ENCODE peak calls at places on chromosomes 7 and 10, in ten cellular contexts. B, Z, S, K, J, G, V, T, O and N are unnamed samples. For H3K4me1, the result is how much of the 10 kb centered on the place peaks cover.

GRCh38 chr7:45129906-45130305 is 18.4 kb upstream of the TBRG4 start:
- DNase-seq in B (no peak), Z (no peak), S (no peak), K (no peak), J (no peak), G (no peak), V (no peak), T (no peak), O (no peak), N (no peak)

GRCh38 chr7:118590107-118590506 is 365.6 kb downstream of the ANKRD7 start:
- DNase-seq in B (no peak), Z (no peak), S (no peak), K (no peak), J (no peak), G (no peak), V (no peak), T (no peak), O (no peak), N (no peak)

GRCh38 chr10:16952610-16953009 is 135.4 kb upstream of the RSU1 start:
- DNase-seq in B (no peak), Z (no peak), S (no peak), K (no peak), J (no peak), G (no peak), V (no peak), T (no peak), O (no peak), N (no peak)

GRCh38 chr10:6148251-6148691 is 54.5 kb upstream of the PFKFB3 start:
- DNase-seq in B (no peak), Z (no peak), S (no peak), K (peak), J (no peak), G (no peak), V (no peak), T (no peak), O (no peak), N (no peak)

GRCh38 chr10:12194752-12195271 is 879 bp downstream of the NUDT5 start:
- DNase-seq in B (peak), Z (peak), S (peak), K (peak), J (no peak), G (peak), V (peak), T (peak), O (peak), N (no peak)

GRCh38 chr10:129775681-129776080 is 188.4 kb downstream of the EBF3 start:
- DNase-seq in B (peak), Z (no peak), S (no peak), K (no peak), J (no peak), G (no peak), V (peak), T (no peak), O (no peak), N (no peak)

GRCh38 chr7:105853931-105854419 is 22.4 kb downstream of the ATXN7L1 start:
- DNase-seq in B (no peak), Z (no peak), S (no peak), K (no peak), J (no peak), G (no peak), V (peak), T (no peak), O (peak), N (no peak)

GRCh38 chr10:29618341-29619171 is 16.2 kb downstream of the SVIL start:
- DNase-seq in B (no peak), Z (peak), S (peak), K (peak), J (no peak), G (peak), V (peak), T (peak), O (no peak), N (no peak)

GRCh38 chr7:105024734-105025133 is 10.7 kb downstream of the KMT2E start:
- DNase-seq in B (no peak), Z (no peak), S (no peak), K (no peak), J (no peak), G (no peak), V (no peak), T (no peak), O (no peak), N (no peak)

GRCh38 chr10:31745612-31746376 is 182.8 kb downstream of the ARHGAP12 start:
- DNase-seq in B (no peak), Z (no peak), S (peak), K (no peak), J (no peak), G (no peak), V (no peak), T (no peak), O (peak), N (no peak)

GRCh38 chr7:93147358-93147757 is 827 bp downstream of the SAMD9L start:
- DNase-seq in B (peak), Z (peak), S (peak), K (peak), J (no peak), G (peak), V (peak), T (peak), O (peak), N (no peak)

GRCh38 chr7:13988011-13988410 is 1.5 kb downstream of the ETV1 start:
- DNase-seq in B (no peak), Z (no peak), S (no peak), K (no peak), J (no peak), G (no peak), V (no peak), T (no peak), O (peak), N (no peak)

GRCh38 chr10:63543576-63543962 is 22.4 kb downstream of the REEP3 start:
- DNase-seq in B (no peak), Z (no peak), S (no peak), K (no peak), J (no peak), G (no peak), V (no peak), T (no peak), O (no peak), N (no peak)

GRCh38 chr10:96831867-96832720 is at the start of gene LCOR:
- DNase-seq in B (peak), Z (peak), S (peak), K (peak), J (peak), G (peak), V (peak), T (peak), O (peak), N (peak)

GRCh38 chr10:60517805-60518204 is 128.1 kb upstream of the ANK3 start:
- DNase-seq in B (no peak), Z (no peak), S (no peak), K (no peak), J (no peak), G (no peak), V (no peak), T (no peak), O (no peak), N (no peak)

GRCh38 chr7:88318196-88318595 is 11.5 kb upstream of the STEAP4 start:
- DNase-seq in B (no peak), Z (no peak), S (no peak), K (no peak), J (no peak), G (no peak), V (no peak), T (no peak), O (no peak), N (no peak)

GRCh38 chr10:48465860-48466521 is 138.9 kb downstream of the ARHGAP22 start:
- DNase-seq in B (peak), Z (peak), S (no peak), K (no peak), J (peak), G (no peak), V (no peak), T (no peak), O (no peak), N (no peak)

GRCh38 chr7:140983802-140984201 is 30.9 kb downstream of the MRPS33 start:
- DNase-seq in B (no peak), Z (no peak), S (peak), K (no peak), J (no peak), G (no peak), V (no peak), T (no peak), O (no peak), N (no peak)

GRCh38 chr10:33136271-33136670 is 178.2 kb upstream of the ITGB1 start:
- DNase-seq in B (no peak), Z (no peak), S (no peak), K (no peak), J (no peak), G (no peak), V (no peak), T (no peak), O (no peak), N (no peak)

GRCh38 chr10:8130973-8131911 is 76.8 kb downstream of the GATA3 start:
- DNase-seq in B (no peak), Z (no peak), S (peak), K (no peak), J (no peak), G (no peak), V (no peak), T (no peak), O (peak), N (no peak)

GRCh38 chr7:55545496-55545895 is 26.8 kb downstream of the VOPP1 start:
- DNase-seq in B (no peak), Z (no peak), S (peak), K (no peak), J (no peak), G (no peak), V (no peak), T (peak), O (no peak), N (no peak)

GRCh38 chr10:131980321-131980720 is 1.4 kb downstream of the BNIP3 start:
- DNase-seq in B (no peak), Z (no peak), S (no peak), K (no peak), J (peak), G (no peak), V (no peak), T (no peak), O (no peak), N (no peak)

GRCh38 chr10:131980757-131981428 is 830 bp downstream of the BNIP3 start:
- DNase-seq in B (no peak), Z (peak), S (no peak), K (no peak), J (peak), G (no peak), V (no peak), T (no peak), O (peak), N (no peak)

GRCh38 chr10:131979336-131979735 is 2.4 kb downstream of the BNIP3 start:
- DNase-seq in B (no peak), Z (no peak), S (no peak), K (no peak), J (peak), G (no peak), V (no peak), T (no peak), O (no peak), N (no peak)

GRCh38 chr10:131978851-131979250 is 2.9 kb downstream of the BNIP3 start:
- DNase-seq in B (no peak), Z (no peak), S (no peak), K (no peak), J (peak), G (no peak), V (no peak), T (no peak), O (no peak), N (no peak)

GRCh38 chr10:131979821-131980270 is 1.9 kb downstream of the BNIP3 start:
- DNase-seq in B (peak), Z (peak), S (no peak), K (no peak), J (peak), G (peak), V (peak), T (peak), O (peak), N (no peak)
- H3K27ac ChIP-seq in B (no peak), Z (peak), S (peak), K (no peak), J (peak), G (peak), V (no peak), T (no peak), O (peak), N (peak)

GRCh38 chr10:121079226-121079625 is 228.1 kb downstream of the WDR11 start:
- DNase-seq in B (no peak), Z (no peak), S (no peak), K (peak), J (no peak), G (no peak), V (no peak), T (no peak), O (no peak), N (no peak)
- H3K4me1 ChIP-seq in B (under half), Z (under half), S (under half), K (under half), J (under half), G (under half), V (under half), T (under half), O (under half), N (under half)

GRCh38 chr10:100360234-100360633 is 13.2 kb downstream of the SCD start:
- DNase-seq in B (no peak), Z (no peak), S (no peak), K (no peak), J (no peak), G (no peak), V (no peak), T (no peak), O (no peak), N (no peak)

GRCh38 chr10:100357073-100357858 is 10.2 kb downstream of the SCD start:
- DNase-seq in B (no peak), Z (no peak), S (no peak), K (no peak), J (no peak), G (no peak), V (no peak), T (no peak), O (no peak), N (no peak)

GRCh38 chr10:100362570-100363496 is 15.8 kb downstream of the SCD start:
- DNase-seq in B (no peak), Z (no peak), S (no peak), K (no peak), J (no peak), G (no peak), V (no peak), T (peak), O (no peak), N (no peak)

GRCh38 chr10:100359030-100359432 is 12.0 kb downstream of the SCD start:
- DNase-seq in B (no peak), Z (no peak), S (no peak), K (no peak), J (no peak), G (no peak), V (no peak), T (no peak), O (peak), N (no peak)

DNA sequence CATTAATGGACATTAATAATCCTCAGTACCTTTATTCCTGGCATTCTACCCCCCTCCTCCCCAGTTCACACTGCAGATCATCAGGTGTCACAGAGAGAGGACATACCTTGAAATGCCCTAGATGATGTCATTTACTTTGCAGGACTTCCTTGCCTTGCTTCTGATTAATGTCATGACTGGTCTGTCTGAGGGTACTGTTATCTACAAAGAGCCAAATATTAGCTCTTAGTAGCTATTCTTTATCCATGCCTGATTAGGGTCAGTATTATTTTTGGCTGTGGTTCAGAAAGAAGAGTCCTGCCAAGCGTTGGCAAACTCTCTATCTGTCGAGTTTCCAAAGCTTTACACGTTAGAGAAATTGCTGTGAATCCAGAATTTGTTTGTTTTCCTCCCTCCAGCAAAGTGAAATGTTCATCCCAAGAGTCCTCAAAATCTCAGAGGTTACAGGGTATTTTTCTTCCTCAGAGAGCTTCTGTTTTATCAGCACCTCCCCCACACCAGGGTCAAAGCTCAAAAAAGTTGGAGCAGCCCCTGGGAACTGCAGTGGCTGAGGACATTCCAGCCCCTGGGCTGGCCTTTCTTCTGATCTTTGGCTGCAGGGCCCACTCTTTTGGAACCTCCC is 12.6 kb downstream of the SCD start:
- DNase-seq in B (no peak), Z (peak), S (no peak), K (no peak), J (no peak), G (no peak), V (no peak), T (no peak), O (no peak), N (no peak)
- TF ChIP-seq POLR2A in B (no peak), Z (no peak), S (no peak), K (no peak), J (no peak), G (no peak), V (no peak), T (peak), O (no peak), N (no peak)

GRCh38 chr7:28409716-28410627 is 2.3 kb upstream of the CREB5 start:
- DNase-seq in B (peak), Z (peak), S (peak), K (peak), J (peak), G (peak), V (peak), T (peak), O (peak), N (no peak)
- H3K27ac ChIP-seq in B (peak), Z (peak), S (peak), K (peak), J (peak), G (peak), V (peak), T (no peak), O (peak), N (peak)

GRCh38 chr10:109887776-109888175 is 35.5 kb downstream of the XPNPEP1 start:
- DNase-seq in B (peak), Z (no peak), S (no peak), K (no peak), J (no peak), G (no peak), V (no peak), T (no peak), O (no peak), N (no peak)
- H3K4me1 ChIP-seq in B (under half), Z (under half), S (under half), K (under half), J (under half), G (under half), V (under half), T (under half), O (under half), N (under half)